ENCODE peak calls at places on chromosomes 6 and 20, in ten cellular contexts. One of them, this sample, is unnamed.
A peak's percentile ranks its signal among the peaks of the same experiment; 100 is the strongest.

GRCh38 chr6:43292763-43293318 is 5.2 kb upstream of the SLC22A7 start:
- DNase-seq in heart right ventricle: no peak
- DNase-seq in PC-3: no peak
- DNase-seq in heart left ventricle: no peak
- DNase-seq in fibroblast of lung: no peak
- DNase-seq in Peyer's patch: no peak
- DNase-seq in CD8-positive, alpha-beta T cell: no peak
- DNase-seq in IMR-90: no peak
- DNase-seq in spleen: peak; percentile 28
- DNase-seq in uterus: no peak
- DNase-seq in this sample: no peak

GRCh38 chr6:110468696-110469095 is 7.7 kb downstream of the SLC22A16 start:
- DNase-seq in CD8-positive, alpha-beta T cell: no peak
- DNase-seq in PC-3: no peak
- DNase-seq in IMR-90: no peak
- DNase-seq in spleen: no peak
- DNase-seq in Peyer's patch: no peak
- DNase-seq in uterus: no peak
- DNase-seq in fibroblast of lung: no peak
- DNase-seq in heart right ventricle: no peak
- DNase-seq in heart left ventricle: no peak
- DNase-seq in this sample: no peak

GRCh38 chr20:25148181-25148981 is 47.1 kb upstream of the ENTPD6 start:
- DNase-seq in fibroblast of lung: peak; percentile 50
- DNase-seq in Peyer's patch: peak; percentile 62
- DNase-seq in heart right ventricle: peak; percentile 24
- DNase-seq in uterus: no peak
- DNase-seq in IMR-90: peak; percentile 51
- DNase-seq in CD8-positive, alpha-beta T cell: peak; percentile 49
- DNase-seq in spleen: peak; percentile 80
- DNase-seq in heart left ventricle: no peak
- DNase-seq in PC-3: no peak
- DNase-seq in this sample: peak; percentile 74

GRCh38 chr20:37853823-37854375 is 49.0 kb upstream of the VSTM2L start:
- DNase-seq in CD8-positive, alpha-beta T cell: no peak
- DNase-seq in heart right ventricle: no peak
- DNase-seq in IMR-90: no peak
- DNase-seq in Peyer's patch: no peak
- DNase-seq in uterus: no peak
- DNase-seq in spleen: no peak
- DNase-seq in fibroblast of lung: no peak
- DNase-seq in heart left ventricle: no peak
- DNase-seq in PC-3: no peak
- DNase-seq in this sample: no peak

GRCh38 chr6:6407061-6407723 is 86.7 kb upstream of the F13A1 start:
- DNase-seq in uterus: no peak
- DNase-seq in PC-3: no peak
- DNase-seq in spleen: no peak
- DNase-seq in heart right ventricle: no peak
- DNase-seq in IMR-90: no peak
- DNase-seq in fibroblast of lung: no peak
- DNase-seq in Peyer's patch: no peak
- DNase-seq in heart left ventricle: no peak
- DNase-seq in CD8-positive, alpha-beta T cell: no peak
- DNase-seq in this sample: no peak

GRCh38 chr20:6819599-6819998 is 52.1 kb downstream of the BMP2 start:
- DNase-seq in heart left ventricle: no peak
- DNase-seq in CD8-positive, alpha-beta T cell: no peak
- DNase-seq in uterus: no peak
- DNase-seq in spleen: no peak
- DNase-seq in Peyer's patch: no peak
- DNase-seq in PC-3: peak; percentile 59
- DNase-seq in heart right ventricle: no peak
- DNase-seq in IMR-90: no peak
- DNase-seq in fibroblast of lung: peak; percentile 8
- DNase-seq in this sample: no peak

GRCh38 chr6:148035763-148036390 is 306.8 kb upstream of the SASH1 start:
- DNase-seq in fibroblast of lung: no peak
- DNase-seq in spleen: no peak
- DNase-seq in CD8-positive, alpha-beta T cell: no peak
- DNase-seq in IMR-90: no peak
- DNase-seq in uterus: no peak
- DNase-seq in Peyer's patch: no peak
- DNase-seq in heart right ventricle: no peak
- DNase-seq in PC-3: no peak
- DNase-seq in heart left ventricle: no peak
- DNase-seq in this sample: no peak

GRCh38 chr6:74867286-74867685 is 338.6 kb downstream of the COL12A1 start:
- DNase-seq in heart left ventricle: no peak
- DNase-seq in uterus: no peak
- DNase-seq in PC-3: no peak
- DNase-seq in IMR-90: no peak
- DNase-seq in CD8-positive, alpha-beta T cell: no peak
- DNase-seq in spleen: no peak
- DNase-seq in Peyer's patch: no peak
- DNase-seq in fibroblast of lung: no peak
- DNase-seq in heart right ventricle: no peak
- DNase-seq in this sample: no peak

GRCh38 chr20:61899971-61900370 is 165.7 kb downstream of the TAF4 start:
- DNase-seq in heart right ventricle: no peak
- DNase-seq in CD8-positive, alpha-beta T cell: no peak
- DNase-seq in IMR-90: no peak
- DNase-seq in PC-3: no peak
- DNase-seq in spleen: peak; percentile 55
- DNase-seq in fibroblast of lung: no peak
- DNase-seq in heart left ventricle: no peak
- DNase-seq in uterus: no peak
- DNase-seq in Peyer's patch: no peak
- DNase-seq in this sample: no peak

GRCh38 chr20:2297352-2297717 is 1.5 kb downstream of the TGM3 start:
- DNase-seq in fibroblast of lung: no peak
- DNase-seq in Peyer's patch: no peak
- DNase-seq in PC-3: no peak
- DNase-seq in heart right ventricle: no peak
- DNase-seq in heart left ventricle: no peak
- DNase-seq in CD8-positive, alpha-beta T cell: no peak
- DNase-seq in IMR-90: no peak
- DNase-seq in uterus: no peak
- DNase-seq in spleen: no peak
- DNase-seq in this sample: no peak

GRCh38 chr6:87784690-87785089 is 82.7 kb upstream of the AKIRIN2 start:
- DNase-seq in fibroblast of lung: no peak
- DNase-seq in Peyer's patch: no peak
- DNase-seq in PC-3: no peak
- DNase-seq in uterus: no peak
- DNase-seq in heart left ventricle: no peak
- DNase-seq in spleen: no peak
- DNase-seq in IMR-90: no peak
- DNase-seq in heart right ventricle: no peak
- DNase-seq in CD8-positive, alpha-beta T cell: no peak
- DNase-seq in this sample: no peak

GRCh38 chr20:50120935-50121693 is 8.2 kb upstream of the UBE2V1 start:
- DNase-seq in Peyer's patch: peak; percentile 82
- DNase-seq in PC-3: peak; percentile 87
- DNase-seq in fibroblast of lung: peak; percentile 79
- DNase-seq in heart left ventricle: peak; percentile 55
- DNase-seq in IMR-90: peak; percentile 65
- DNase-seq in uterus: no peak
- DNase-seq in CD8-positive, alpha-beta T cell: peak; percentile 49
- DNase-seq in heart right ventricle: no peak
- DNase-seq in spleen: peak; percentile 87
- DNase-seq in this sample: peak; percentile 61

GRCh38 chr6:150979826-150980225 is 114.3 kb downstream of the MTHFD1L start:
- DNase-seq in uterus: no peak
- DNase-seq in spleen: no peak
- DNase-seq in Peyer's patch: no peak
- DNase-seq in heart left ventricle: no peak
- DNase-seq in fibroblast of lung: peak; percentile 49
- DNase-seq in PC-3: no peak
- DNase-seq in IMR-90: peak; percentile 68
- DNase-seq in CD8-positive, alpha-beta T cell: no peak
- DNase-seq in heart right ventricle: no peak
- DNase-seq in this sample: no peak
- TF ChIP-seq CTCF in uterus: no peak
- TF ChIP-seq CTCF in spleen: no peak
- TF ChIP-seq CTCF in Peyer's patch: no peak
- TF ChIP-seq CTCF in heart left ventricle: no peak
- TF ChIP-seq CTCF in fibroblast of lung: no peak
- TF ChIP-seq CTCF in PC-3: no peak
- TF ChIP-seq CTCF in IMR-90: no peak
- TF ChIP-seq CTCF in CD8-positive, alpha-beta T cell: no peak
- TF ChIP-seq CTCF in heart right ventricle: no peak
- TF ChIP-seq CTCF in this sample: no peak

GRCh38 chr20:1012359-1013168 is 10.5 kb upstream of the RSPO4 start:
- DNase-seq in spleen: no peak
- DNase-seq in heart right ventricle: no peak
- DNase-seq in uterus: no peak
- DNase-seq in Peyer's patch: no peak
- DNase-seq in fibroblast of lung: no peak
- DNase-seq in heart left ventricle: no peak
- DNase-seq in IMR-90: no peak
- DNase-seq in CD8-positive, alpha-beta T cell: no peak
- DNase-seq in PC-3: no peak
- DNase-seq in this sample: no peak
- H3K27ac ChIP-seq in spleen: no peak overlapping the region
- H3K27ac ChIP-seq in heart right ventricle: no peak overlapping the region
- H3K27ac ChIP-seq in uterus: no peak overlapping the region
- H3K27ac ChIP-seq in Peyer's patch: no peak overlapping the region
- H3K27ac ChIP-seq in fibroblast of lung: no peak overlapping the region
- H3K27ac ChIP-seq in heart left ventricle: no peak overlapping the region
- H3K27ac ChIP-seq in IMR-90: no peak overlapping the region
- H3K27ac ChIP-seq in CD8-positive, alpha-beta T cell: no peak overlapping the region
- H3K27ac ChIP-seq in PC-3: no peak overlapping the region
- H3K27ac ChIP-seq in this sample: no peak overlapping the region

GRCh38 chr6:349491-349921 is 42.0 kb upstream of the IRF4 start:
- DNase-seq in heart right ventricle: no peak
- DNase-seq in PC-3: no peak
- DNase-seq in fibroblast of lung: no peak
- DNase-seq in IMR-90: no peak
- DNase-seq in heart left ventricle: no peak
- DNase-seq in CD8-positive, alpha-beta T cell: no peak
- DNase-seq in spleen: peak; percentile 71
- DNase-seq in uterus: no peak
- DNase-seq in Peyer's patch: no peak
- DNase-seq in this sample: no peak
- H3K9me3 ChIP-seq in heart right ventricle: no peaks in the 10 kb centered on the region
- H3K9me3 ChIP-seq in PC-3: no peaks in the 10 kb centered on the region
- H3K9me3 ChIP-seq in fibroblast of lung: no peaks in the 10 kb centered on the region
- H3K9me3 ChIP-seq in IMR-90: peaks cover 8% of the 10 kb centered on the region
- H3K9me3 ChIP-seq in heart left ventricle: no peaks in the 10 kb centered on the region
- H3K9me3 ChIP-seq in CD8-positive, alpha-beta T cell: no peaks in the 10 kb centered on the region
- H3K9me3 ChIP-seq in spleen: no peaks in the 10 kb centered on the region
- H3K9me3 ChIP-seq in uterus: no peaks in the 10 kb centered on the region
- H3K9me3 ChIP-seq in Peyer's patch: no peaks in the 10 kb centered on the region
- H3K9me3 ChIP-seq in this sample: no peaks in the 10 kb centered on the region

GRCh38 chr20:23358923-23359572 is 2.9 kb upstream of the GZF1 start:
- DNase-seq in heart left ventricle: no peak
- DNase-seq in spleen: no peak
- DNase-seq in uterus: no peak
- DNase-seq in heart right ventricle: no peak
- DNase-seq in IMR-90: no peak
- DNase-seq in CD8-positive, alpha-beta T cell: no peak
- DNase-seq in Peyer's patch: no peak
- DNase-seq in PC-3: no peak
- DNase-seq in fibroblast of lung: no peak
- DNase-seq in this sample: no peak

GRCh38 chr20:23357767-23358562 is 4.0 kb upstream of the GZF1 start:
- DNase-seq in CD8-positive, alpha-beta T cell: peak; percentile 100
- DNase-seq in uterus: peak; percentile 100
- DNase-seq in heart right ventricle: peak; percentile 100
- DNase-seq in fibroblast of lung: peak; percentile 99
- DNase-seq in IMR-90: peak; percentile 99
- DNase-seq in spleen: peak; percentile 100
- DNase-seq in PC-3: peak; percentile 100
- DNase-seq in Peyer's patch: peak; percentile 100
- DNase-seq in heart left ventricle: peak; percentile 100
- DNase-seq in this sample: peak; percentile 100

GRCh38 chr20:23361108-23361650 is 803 bp upstream of the GZF1 start:
- DNase-seq in heart right ventricle: no peak
- DNase-seq in PC-3: peak; percentile 26
- DNase-seq in fibroblast of lung: peak; percentile 44
- DNase-seq in heart left ventricle: no peak
- DNase-seq in uterus: peak; percentile 36
- DNase-seq in IMR-90: peak; percentile 24
- DNase-seq in spleen: no peak
- DNase-seq in CD8-positive, alpha-beta T cell: no peak
- DNase-seq in Peyer's patch: peak; percentile 58
- DNase-seq in this sample: no peak

GRCh38 chr20:23358563-23358906 is 3.4 kb upstream of the GZF1 start:
- DNase-seq in PC-3: no peak
- DNase-seq in spleen: no peak
- DNase-seq in CD8-positive, alpha-beta T cell: no peak
- DNase-seq in heart right ventricle: no peak
- DNase-seq in IMR-90: no peak
- DNase-seq in Peyer's patch: no peak
- DNase-seq in heart left ventricle: no peak
- DNase-seq in fibroblast of lung: no peak
- DNase-seq in uterus: no peak
- DNase-seq in this sample: no peak

GRCh38 chr20:23356203-23356602 is 5.6 kb downstream of the NXT1 start:
- DNase-seq in Peyer's patch: no peak
- DNase-seq in PC-3: no peak
- DNase-seq in spleen: peak; percentile 84
- DNase-seq in CD8-positive, alpha-beta T cell: no peak
- DNase-seq in uterus: no peak
- DNase-seq in heart left ventricle: no peak
- DNase-seq in fibroblast of lung: no peak
- DNase-seq in heart right ventricle: no peak
- DNase-seq in IMR-90: no peak
- DNase-seq in this sample: no peak
- TF ChIP-seq CTCF in Peyer's patch: no peak
- TF ChIP-seq CTCF in PC-3: no peak
- TF ChIP-seq CTCF in spleen: no peak
- TF ChIP-seq CTCF in CD8-positive, alpha-beta T cell: no peak
- TF ChIP-seq CTCF in uterus: no peak
- TF ChIP-seq CTCF in heart left ventricle: no peak
- TF ChIP-seq CTCF in fibroblast of lung: no peak
- TF ChIP-seq CTCF in heart right ventricle: no peak
- TF ChIP-seq CTCF in IMR-90: no peak
- TF ChIP-seq CTCF in this sample: no peak

GRCh38 chr20:62920039-62920645 is 6.2 kb downstream of the DIDO1 start:
- DNase-seq in uterus: no peak
- DNase-seq in spleen: peak; percentile 45
- DNase-seq in PC-3: no peak
- DNase-seq in CD8-positive, alpha-beta T cell: no peak
- DNase-seq in fibroblast of lung: no peak
- DNase-seq in IMR-90: no peak
- DNase-seq in Peyer's patch: peak; percentile 41
- DNase-seq in heart left ventricle: no peak
- DNase-seq in heart right ventricle: no peak
- DNase-seq in this sample: no peak
- H3K27ac ChIP-seq in uterus: no peak overlapping the region
- H3K27ac ChIP-seq in spleen: no peak overlapping the region
- H3K27ac ChIP-seq in PC-3: no peak overlapping the region
- H3K27ac ChIP-seq in CD8-positive, alpha-beta T cell: no peak overlapping the region
- H3K27ac ChIP-seq in fibroblast of lung: no peak overlapping the region
- H3K27ac ChIP-seq in IMR-90: no peak overlapping the region
- H3K27ac ChIP-seq in Peyer's patch: no peak overlapping the region
- H3K27ac ChIP-seq in heart left ventricle: no peak overlapping the region
- H3K27ac ChIP-seq in heart right ventricle: no peak overlapping the region
- H3K27ac ChIP-seq in this sample: peak overlapping the region; percentile 66

This sample was measured in CD4-positive, alpha-beta T cell.